ENCODE peak calls at places on chromosomes 6 and 20, in five cellular contexts. One of them, this sample, is unnamed.

GRCh38 chr6:127481081-127481480 is 21.9 kb upstream of the KIAA0408 start:
- DNase-seq in K562: no peak
- DNase-seq in A549: no peak
- DNase-seq in GM12878: no peak
- DNase-seq in IMR-90: peak
- DNase-seq in this sample: no peak

GRCh38 chr6:31899882-31900722 is 1.8 kb downstream of the ZBTB12 start:
- DNase-seq in K562: no peak
- DNase-seq in A549: no peak
- DNase-seq in GM12878: no peak
- DNase-seq in IMR-90: no peak
- DNase-seq in this sample: no peak

GRCh38 chr6:4435981-4436445 is 300.6 kb upstream of the ECI2 start:
- DNase-seq in K562: no peak
- DNase-seq in A549: no peak
- DNase-seq in GM12878: no peak
- DNase-seq in IMR-90: no peak
- DNase-seq in this sample: no peak

GRCh38 chr6:165769401-165769800 is 106.4 kb upstream of the PDE10A start:
- DNase-seq in K562: no peak
- DNase-seq in A549: no peak
- DNase-seq in GM12878: no peak
- DNase-seq in IMR-90: no peak
- DNase-seq in this sample: no peak

GRCh38 chr6:169235286-169235685 is 18.4 kb downstream of the THBS2 start:
- DNase-seq in K562: no peak
- DNase-seq in A549: no peak
- DNase-seq in GM12878: no peak
- DNase-seq in IMR-90: no peak
- DNase-seq in this sample: no peak

GRCh38 chr20:38935967-38936407 is 9.8 kb downstream of the FAM83D start:
- DNase-seq in K562: no peak
- DNase-seq in A549: no peak
- DNase-seq in GM12878: no peak
- DNase-seq in IMR-90: no peak
- DNase-seq in this sample: no peak

GRCh38 chr6:50600280-50600679 is 113.0 kb upstream of the TFAP2D start:
- DNase-seq in K562: no peak
- DNase-seq in A549: no peak
- DNase-seq in GM12878: no peak
- DNase-seq in IMR-90: no peak
- DNase-seq in this sample: no peak

GRCh38 chr20:24523661-24524060 is 54.2 kb downstream of the SYNDIG1 start:
- DNase-seq in K562: no peak
- DNase-seq in A549: no peak
- DNase-seq in GM12878: no peak
- DNase-seq in IMR-90: no peak
- DNase-seq in this sample: no peak

GRCh38 chr6:149302723-149303122 is 14.8 kb upstream of the TAB2 start:
- DNase-seq in K562: no peak
- DNase-seq in A549: no peak
- DNase-seq in GM12878: no peak
- DNase-seq in IMR-90: no peak
- DNase-seq in this sample: no peak

GRCh38 chr20:33399924-33400323 is 1.4 kb downstream of the CDK5RAP1 start:
- DNase-seq in K562: no peak
- DNase-seq in A549: no peak
- DNase-seq in GM12878: no peak
- DNase-seq in IMR-90: no peak
- DNase-seq in this sample: no peak

GRCh38 chr20:32316667-32317066 is 39.2 kb downstream of the KIF3B start:
- DNase-seq in K562: no peak
- DNase-seq in A549: no peak
- DNase-seq in GM12878: no peak
- DNase-seq in IMR-90: peak
- DNase-seq in this sample: no peak

GRCh38 chr6:5516036-5516435 is 254.7 kb downstream of the FARS2 start:
- DNase-seq in K562: no peak
- DNase-seq in A549: no peak
- DNase-seq in GM12878: no peak
- DNase-seq in IMR-90: no peak
- DNase-seq in this sample: no peak

GRCh38 chr6:139882234-139882633 is 507.8 kb upstream of the CITED2 start:
- DNase-seq in K562: peak
- DNase-seq in A549: no peak
- DNase-seq in GM12878: no peak
- DNase-seq in IMR-90: peak
- DNase-seq in this sample: no peak

GRCh38 chr20:21941941-21942805 is 236.7 kb downstream of the PAX1 start:
- DNase-seq in K562: no peak
- DNase-seq in A549: no peak
- DNase-seq in GM12878: no peak
- DNase-seq in IMR-90: no peak
- DNase-seq in this sample: no peak

GRCh38 chr6:148440877-148441453 is 98.3 kb downstream of the SASH1 start:
- DNase-seq in K562: no peak
- DNase-seq in A549: peak
- DNase-seq in GM12878: no peak
- DNase-seq in IMR-90: peak
- DNase-seq in this sample: no peak

GRCh38 chr6:116062496-116062895 is 1.8 kb upstream of the FRK start:
- DNase-seq in K562: no peak
- DNase-seq in A549: no peak
- DNase-seq in GM12878: no peak
- DNase-seq in IMR-90: no peak
- DNase-seq in this sample: no peak

GRCh38 chr6:164531745-164532144 is 777.7 kb downstream of the C6orf118 start:
- DNase-seq in K562: no peak
- DNase-seq in A549: no peak
- DNase-seq in GM12878: no peak
- DNase-seq in IMR-90: no peak
- DNase-seq in this sample: no peak

GRCh38 chr6:157281570-157281969 is 41.7 kb downstream of the TMEM242 start:
- DNase-seq in K562: peak
- DNase-seq in A549: no peak
- DNase-seq in GM12878: no peak
- DNase-seq in IMR-90: no peak
- DNase-seq in this sample: peak

GRCh38 chr20:5531318-5532081 is 214.7 kb upstream of the PROKR2 start:
- DNase-seq in K562: peak
- DNase-seq in A549: no peak
- DNase-seq in GM12878: no peak
- DNase-seq in IMR-90: peak
- DNase-seq in this sample: no peak

GRCh38 chr20:25250508-25250907 is 2.6 kb downstream of the PYGB start:
- DNase-seq in K562: no peak
- DNase-seq in A549: no peak
- DNase-seq in GM12878: no peak
- DNase-seq in IMR-90: peak
- DNase-seq in this sample: no peak

GRCh38 chr6:25963426-25964123 is 973 bp downstream of the TRIM38 start:
- DNase-seq in K562: peak
- DNase-seq in A549: no peak
- DNase-seq in GM12878: no peak
- DNase-seq in IMR-90: peak
- DNase-seq in this sample: no peak

GRCh38 chr6:16721977-16722376 is 39.3 kb downstream of the ATXN1 start:
- DNase-seq in K562: no peak
- DNase-seq in A549: no peak
- DNase-seq in GM12878: no peak
- DNase-seq in IMR-90: no peak
- DNase-seq in this sample: no peak

GRCh38 chr20:57427239-57428127 is 36.3 kb downstream of the RBM38 start:
- DNase-seq in K562: no peak
- DNase-seq in A549: no peak
- DNase-seq in GM12878: no peak
- DNase-seq in IMR-90: no peak
- DNase-seq in this sample: no peak

GRCh38 chr6:156699017-156699421 is 78.2 kb upstream of the ARID1B start:
- DNase-seq in K562: no peak
- DNase-seq in A549: peak
- DNase-seq in GM12878: peak
- DNase-seq in IMR-90: peak
- DNase-seq in this sample: no peak

GRCh38 chr20:44079291-44079690 is 107.7 kb downstream of the JPH2 start:
- DNase-seq in K562: no peak
- DNase-seq in A549: no peak
- DNase-seq in GM12878: no peak
- DNase-seq in IMR-90: no peak
- DNase-seq in this sample: no peak

GRCh38 chr6:88612631-88613030 is 350.8 kb downstream of the RNGTT start:
- DNase-seq in K562: no peak
- DNase-seq in A549: no peak
- DNase-seq in GM12878: no peak
- DNase-seq in IMR-90: no peak
- DNase-seq in this sample: no peak

GRCh38 chr20:58021481-58021880 is 207.0 kb downstream of the ANKRD60 start:
- DNase-seq in K562: peak
- DNase-seq in A549: no peak
- DNase-seq in GM12878: no peak
- DNase-seq in IMR-90: no peak
- DNase-seq in this sample: peak

GRCh38 chr20:61890210-61890609 is 175.5 kb downstream of the TAF4 start:
- DNase-seq in K562: no peak
- DNase-seq in A549: no peak
- DNase-seq in GM12878: no peak
- DNase-seq in IMR-90: no peak
- DNase-seq in this sample: no peak

GRCh38 chr20:24628985-24629384 is 159.6 kb downstream of the SYNDIG1 start:
- DNase-seq in K562: no peak
- DNase-seq in A549: no peak
- DNase-seq in GM12878: no peak
- DNase-seq in IMR-90: no peak
- DNase-seq in this sample: no peak

GRCh38 chr6:167089243-167090142 is 33.4 kb upstream of the CCR6 start:
- DNase-seq in K562: no peak
- DNase-seq in A549: no peak
- DNase-seq in GM12878: no peak
- DNase-seq in IMR-90: no peak
- DNase-seq in this sample: no peak

GRCh38 chr6:124203106-124203811 is 399.6 kb downstream of the NKAIN2 start:
- DNase-seq in K562: no peak
- DNase-seq in A549: no peak
- DNase-seq in GM12878: no peak
- DNase-seq in IMR-90: no peak
- DNase-seq in this sample: no peak
- TF ChIP-seq RCOR1 in K562: no peak
- TF ChIP-seq RCOR1 in A549: no peak
- TF ChIP-seq RCOR1 in GM12878: no peak
- TF ChIP-seq RCOR1 in IMR-90: no peak
- TF ChIP-seq RCOR1 in this sample: no peak

GRCh38 chr6:2848851-2849250 is 7.2 kb upstream of the SERPINB1 start:
- DNase-seq in K562: peak
- DNase-seq in A549: no peak
- DNase-seq in GM12878: no peak
- DNase-seq in IMR-90: no peak
- DNase-seq in this sample: no peak

GRCh38 chr6:2852514-2852855 is 10.8 kb upstream of the SERPINB1 start:
- DNase-seq in K562: no peak
- DNase-seq in A549: no peak
- DNase-seq in GM12878: no peak
- DNase-seq in IMR-90: no peak
- DNase-seq in this sample: no peak

GRCh38 chr6:2851727-2852513 is 10.3 kb upstream of the SERPINB1 start:
- DNase-seq in K562: no peak
- DNase-seq in A549: no peak
- DNase-seq in GM12878: no peak
- DNase-seq in IMR-90: no peak
- DNase-seq in this sample: no peak

GRCh38 chr6:2852921-2853322 is 11.3 kb upstream of the SERPINB1 start:
- DNase-seq in K562: no peak
- DNase-seq in A549: no peak
- DNase-seq in GM12878: no peak
- DNase-seq in IMR-90: no peak
- DNase-seq in this sample: no peak

DNA sequence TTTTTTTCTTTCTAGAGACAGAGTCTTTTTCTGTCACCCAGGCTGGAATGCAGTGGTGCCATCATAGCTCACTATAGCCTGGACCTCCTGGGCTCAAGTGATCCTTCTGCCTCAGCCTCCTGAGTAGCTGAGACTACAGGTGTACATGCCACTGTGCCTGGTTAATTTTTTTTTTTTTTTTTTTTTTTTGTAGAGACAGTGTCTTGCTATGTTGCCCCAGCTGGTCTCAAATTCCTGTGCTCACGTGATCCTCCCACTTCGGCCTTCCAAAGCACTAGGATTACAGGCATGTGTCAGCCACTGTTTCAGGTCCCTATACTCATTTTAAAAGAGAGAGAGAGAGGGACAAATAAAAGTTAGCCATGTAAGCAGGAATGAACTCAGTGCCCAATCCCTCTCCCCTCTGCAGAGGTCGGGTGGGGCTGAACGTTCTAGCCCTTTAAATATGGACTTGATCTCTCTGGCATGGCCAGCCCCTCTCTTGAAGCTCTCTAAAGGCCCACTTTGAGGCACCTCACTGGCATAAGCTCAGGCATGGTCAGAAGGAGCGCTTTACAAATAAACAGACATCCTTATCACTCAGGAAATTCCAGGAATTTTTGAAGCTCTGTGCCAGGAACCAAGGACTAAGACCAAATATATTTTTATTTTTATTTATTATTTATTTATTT is 9.0 kb upstream of the SERPINB1 start:
- DNase-seq in K562: no peak
- DNase-seq in A549: no peak
- DNase-seq in GM12878: no peak
- DNase-seq in IMR-90: peak
- DNase-seq in this sample: no peak
- TF ChIP-seq RCOR1 in K562: no peak
- TF ChIP-seq RCOR1 in A549: no peak
- TF ChIP-seq RCOR1 in GM12878: no peak
- TF ChIP-seq RCOR1 in IMR-90: no peak
- TF ChIP-seq RCOR1 in this sample: no peak

GRCh38 chr20:1893721-1894470 is 1.3 kb upstream of the SIRPA start:
- DNase-seq in K562: no peak
- DNase-seq in A549: no peak
- DNase-seq in GM12878: no peak
- DNase-seq in IMR-90: no peak
- DNase-seq in this sample: no peak
- TF ChIP-seq RCOR1 in K562: no peak
- TF ChIP-seq RCOR1 in A549: no peak
- TF ChIP-seq RCOR1 in GM12878: no peak
- TF ChIP-seq RCOR1 in IMR-90: no peak
- TF ChIP-seq RCOR1 in this sample: no peak

GRCh38 chr20:62921119-62921687 is 5.1 kb downstream of the DIDO1 start:
- DNase-seq in K562: peak
- DNase-seq in A549: peak
- DNase-seq in GM12878: no peak
- DNase-seq in IMR-90: peak
- DNase-seq in this sample: peak

GRCh38 chr20:62923669-62924566 is 2.4 kb downstream of the DIDO1 start:
- DNase-seq in K562: no peak
- DNase-seq in A549: no peak
- DNase-seq in GM12878: no peak
- DNase-seq in IMR-90: no peak
- DNase-seq in this sample: no peak

GRCh38 chr20:62924567-62925419 is 1.5 kb downstream of the DIDO1 start:
- DNase-seq in K562: peak
- DNase-seq in A549: no peak
- DNase-seq in GM12878: no peak
- DNase-seq in IMR-90: peak
- DNase-seq in this sample: peak

GRCh38 chr20:62920039-62920645 is 6.2 kb downstream of the DIDO1 start:
- DNase-seq in K562: no peak
- DNase-seq in A549: no peak
- DNase-seq in GM12878: no peak
- DNase-seq in IMR-90: no peak
- DNase-seq in this sample: no peak

GRCh38 chr20:62922451-62922921 is 3.8 kb downstream of the DIDO1 start:
- DNase-seq in K562: no peak
- DNase-seq in A549: no peak
- DNase-seq in GM12878: no peak
- DNase-seq in IMR-90: no peak
- DNase-seq in this sample: no peak
- TF ChIP-seq RCOR1 in K562: no peak
- TF ChIP-seq RCOR1 in A549: no peak
- TF ChIP-seq RCOR1 in GM12878: no peak
- TF ChIP-seq RCOR1 in IMR-90: no peak
- TF ChIP-seq RCOR1 in this sample: no peak

This sample was measured in SK-N-SH.